ENCODE peak calls at places on chromosomes 11 and 22, in five cellular contexts. One of them, this sample, is unnamed.

GRCh38 chr11:103624708-103625623 is 411.5 kb upstream of the DDI1 start:
- DNase-seq in CD8-positive, alpha-beta memory T cell: no peak
- DNase-seq in thyroid gland: no peak
- DNase-seq in heart left ventricle: no peak
- DNase-seq in neuronal stem cell: no peak
- DNase-seq in this sample: no peak

GRCh38 chr22:29784451-29785361 is 17.5 kb downstream of the UQCR10 start:
- DNase-seq in CD8-positive, alpha-beta memory T cell: no peak
- DNase-seq in thyroid gland: peak; percentile 69
- DNase-seq in heart left ventricle: no peak
- DNase-seq in neuronal stem cell: no peak
- DNase-seq in this sample: peak; percentile 91

GRCh38 chr11:65417221-65417701 is 5.3 kb upstream of the NEAT1 start:
- DNase-seq in CD8-positive, alpha-beta memory T cell: no peak
- DNase-seq in thyroid gland: peak; percentile 56
- DNase-seq in heart left ventricle: peak; percentile 75
- DNase-seq in neuronal stem cell: no peak
- DNase-seq in this sample: peak; percentile 46

GRCh38 chr22:37345863-37346514 is 63.7 kb downstream of the CYTH4 start:
- DNase-seq in CD8-positive, alpha-beta memory T cell: no peak
- DNase-seq in thyroid gland: no peak
- DNase-seq in heart left ventricle: no peak
- DNase-seq in neuronal stem cell: no peak
- DNase-seq in this sample: peak; percentile 26

GRCh38 chr11:44851496-44851895 is 99.2 kb downstream of the TP53I11 start:
- DNase-seq in CD8-positive, alpha-beta memory T cell: no peak
- DNase-seq in thyroid gland: no peak
- DNase-seq in heart left ventricle: no peak
- DNase-seq in neuronal stem cell: no peak
- DNase-seq in this sample: no peak

GRCh38 chr11:46006418-46007070 is 84.1 kb downstream of the LARGE2 start:
- DNase-seq in CD8-positive, alpha-beta memory T cell: no peak
- DNase-seq in thyroid gland: peak; percentile 16
- DNase-seq in heart left ventricle: no peak
- DNase-seq in neuronal stem cell: peak; percentile 64
- DNase-seq in this sample: no peak

GRCh38 chr11:74316772-74317505 is 5.5 kb upstream of the P4HA3 start:
- DNase-seq in CD8-positive, alpha-beta memory T cell: no peak
- DNase-seq in thyroid gland: no peak
- DNase-seq in heart left ventricle: no peak
- DNase-seq in neuronal stem cell: no peak
- DNase-seq in this sample: no peak

GRCh38 chr11:134008593-134008992 is 51.8 kb upstream of the IGSF9B start:
- DNase-seq in CD8-positive, alpha-beta memory T cell: no peak
- DNase-seq in thyroid gland: no peak
- DNase-seq in heart left ventricle: no peak
- DNase-seq in neuronal stem cell: no peak
- DNase-seq in this sample: no peak

GRCh38 chr22:49076300-49077035 is 751.2 kb downstream of the BRD1 start:
- DNase-seq in CD8-positive, alpha-beta memory T cell: no peak
- DNase-seq in thyroid gland: no peak
- DNase-seq in heart left ventricle: no peak
- DNase-seq in neuronal stem cell: peak; percentile 18
- DNase-seq in this sample: no peak
- H3K9me3 ChIP-seq in CD8-positive, alpha-beta memory T cell: no peaks in the 10 kb centered on the region
- H3K9me3 ChIP-seq in thyroid gland: no peaks in the 10 kb centered on the region
- H3K9me3 ChIP-seq in heart left ventricle: no peaks in the 10 kb centered on the region
- H3K9me3 ChIP-seq in neuronal stem cell: no peaks in the 10 kb centered on the region
- H3K9me3 ChIP-seq in this sample: no peaks in the 10 kb centered on the region

DNA sequence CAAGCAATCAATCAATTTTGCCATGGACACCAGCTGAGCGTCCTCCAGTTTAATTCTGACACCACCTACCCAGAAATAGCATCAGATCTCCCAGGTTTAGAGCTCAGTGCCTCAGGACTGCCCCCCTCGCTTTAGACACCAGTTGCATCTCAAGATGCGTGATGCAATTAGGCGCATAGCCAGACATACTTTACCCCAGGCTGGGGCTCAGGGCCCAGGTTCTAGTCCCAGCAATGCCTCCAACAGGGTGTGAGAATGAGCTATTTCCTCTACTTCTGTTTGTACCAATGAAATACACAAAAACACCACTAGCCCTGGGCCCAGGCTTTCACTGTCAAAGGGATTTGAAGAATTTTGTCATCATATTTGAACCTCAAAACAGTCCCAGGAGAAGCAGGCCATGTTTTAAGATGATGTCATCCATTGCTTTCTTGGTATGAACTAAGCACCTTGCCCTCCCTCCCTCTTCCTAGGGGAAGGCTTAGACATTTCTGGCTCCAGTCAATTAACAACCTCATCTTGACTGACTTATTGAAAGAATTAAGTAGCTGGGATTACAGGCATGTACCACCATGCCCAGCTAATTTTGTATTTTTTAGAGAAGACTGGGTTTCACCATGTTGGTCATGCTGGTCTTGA is 61.5 kb upstream of the INCENP start:
- DNase-seq in CD8-positive, alpha-beta memory T cell: no peak
- DNase-seq in thyroid gland: no peak
- DNase-seq in heart left ventricle: no peak
- DNase-seq in neuronal stem cell: no peak
- DNase-seq in this sample: peak; percentile 18
- H3K4me3 ChIP-seq in CD8-positive, alpha-beta memory T cell: no peak overlapping the region
- H3K4me3 ChIP-seq in thyroid gland: no peak overlapping the region
- H3K4me3 ChIP-seq in heart left ventricle: no peak overlapping the region
- H3K4me3 ChIP-seq in neuronal stem cell: no peak overlapping the region
- H3K4me3 ChIP-seq in this sample: no peak overlapping the region

DNA sequence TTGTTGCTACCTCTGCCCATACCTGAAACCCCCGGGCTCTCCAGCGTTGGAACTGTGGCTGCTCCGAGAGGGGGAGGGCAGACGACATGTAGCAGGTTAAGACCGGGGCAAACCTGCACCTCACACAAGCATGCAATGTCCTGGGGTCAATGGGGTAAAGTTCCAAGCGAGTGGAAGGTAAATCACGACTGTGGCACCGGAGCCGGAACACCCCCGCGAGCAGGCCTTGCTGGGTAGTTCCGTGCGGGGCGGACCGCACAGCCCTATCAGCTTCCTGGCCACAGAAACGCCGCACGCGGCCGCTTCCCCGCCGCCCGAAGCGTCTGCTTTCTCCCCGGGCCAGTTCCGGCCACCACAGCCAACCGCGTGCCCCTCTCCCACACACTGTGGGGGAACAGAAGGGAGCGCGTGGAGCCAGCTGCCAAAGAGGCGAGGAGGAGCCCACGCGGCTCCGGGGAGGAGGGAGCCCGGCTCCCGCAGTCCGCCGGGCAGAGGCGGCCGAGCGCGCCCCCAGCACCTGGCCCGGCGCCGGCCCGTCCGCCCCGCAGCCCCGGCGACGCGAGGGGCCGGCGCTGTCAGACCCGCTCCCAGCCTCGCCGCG is 1.6 kb downstream of the SPTBN2 start:
- DNase-seq in CD8-positive, alpha-beta memory T cell: peak; percentile 18
- DNase-seq in thyroid gland: peak; percentile 17
- DNase-seq in heart left ventricle: peak; percentile 36
- DNase-seq in neuronal stem cell: no peak
- DNase-seq in this sample: peak; percentile 51
- H3K4me1 ChIP-seq in CD8-positive, alpha-beta memory T cell: peaks cover 7% of the 10 kb centered on the region
- H3K4me1 ChIP-seq in thyroid gland: peaks cover 11% of the 10 kb centered on the region
- H3K4me1 ChIP-seq in heart left ventricle: peaks cover 8% of the 10 kb centered on the region
- H3K4me1 ChIP-seq in neuronal stem cell: peaks cover 9% of the 10 kb centered on the region
- H3K4me1 ChIP-seq in this sample: peaks cover 4% of the 10 kb centered on the region

GRCh38 chr22:50061824-50062355 is 3.8 kb upstream of the TTLL8 start:
- DNase-seq in CD8-positive, alpha-beta memory T cell: no peak
- DNase-seq in thyroid gland: no peak
- DNase-seq in heart left ventricle: no peak
- DNase-seq in neuronal stem cell: no peak
- DNase-seq in this sample: no peak

GRCh38 chr22:50061141-50061823 is 3.2 kb upstream of the TTLL8 start:
- DNase-seq in CD8-positive, alpha-beta memory T cell: no peak
- DNase-seq in thyroid gland: no peak
- DNase-seq in heart left ventricle: no peak
- DNase-seq in neuronal stem cell: no peak
- DNase-seq in this sample: peak; percentile 24

GRCh38 chr22:50059881-50060262 is 1.8 kb upstream of the TTLL8 start:
- DNase-seq in CD8-positive, alpha-beta memory T cell: no peak
- DNase-seq in thyroid gland: no peak
- DNase-seq in heart left ventricle: no peak
- DNase-seq in neuronal stem cell: no peak
- DNase-seq in this sample: peak; percentile 25

GRCh38 chr22:50059185-50059880 is 1.2 kb upstream of the TTLL8 start:
- DNase-seq in CD8-positive, alpha-beta memory T cell: no peak
- DNase-seq in thyroid gland: peak; percentile 24
- DNase-seq in heart left ventricle: no peak
- DNase-seq in neuronal stem cell: peak; percentile 66
- DNase-seq in this sample: peak; percentile 46

GRCh38 chr22:50060441-50061140 is 2.5 kb upstream of the TTLL8 start:
- DNase-seq in CD8-positive, alpha-beta memory T cell: no peak
- DNase-seq in thyroid gland: peak; percentile 11
- DNase-seq in heart left ventricle: no peak
- DNase-seq in neuronal stem cell: no peak
- DNase-seq in this sample: no peak
- H3K9me3 ChIP-seq in CD8-positive, alpha-beta memory T cell: no peaks in the 10 kb centered on the region
- H3K9me3 ChIP-seq in thyroid gland: no peaks in the 10 kb centered on the region
- H3K9me3 ChIP-seq in heart left ventricle: no peaks in the 10 kb centered on the region
- H3K9me3 ChIP-seq in neuronal stem cell: no peaks in the 10 kb centered on the region
- H3K9me3 ChIP-seq in this sample: no peaks in the 10 kb centered on the region